ENCODE peak calls at places on chromosomes 5 and 9, in five cellular contexts. V is lower leg skin, R is fibroblast of mammary gland, X is A673, S is bronchial epithelial cell. K is an unnamed sample.

GRCh38 chr5:83931969-83932368 is 211.3 kb upstream of the HAPLN1 start:
- DNase-seq in V (no peak), R (no peak), X (no peak), S (no peak), K (no peak)

GRCh38 chr9:22354699-22355384 is 91.8 kb upstream of the DMRTA1 start:
- DNase-seq in V (no peak), R (no peak), X (no peak), S (peak; percentile 11), K (no peak)

GRCh38 chr5:133453825-133454224 is 158.5 kb downstream of the FSTL4 start:
- DNase-seq in V (no peak), R (no peak), X (no peak), S (no peak), K (no peak)

GRCh38 chr5:169223595-169223953 is 77.4 kb downstream of the SLIT3 start:
- DNase-seq in V (no peak), R (peak; percentile 63), X (no peak), S (no peak), K (no peak)

GRCh38 chr9:129904734-129905133 is 69.5 kb downstream of the USP20 start:
- DNase-seq in V (no peak), R (no peak), X (peak; percentile 72), S (no peak), K (no peak)

GRCh38 chr9:127223266-127223665 is 41.3 kb upstream of the GARNL3 start:
- DNase-seq in V (no peak), R (no peak), X (no peak), S (no peak), K (no peak)

GRCh38 chr9:112631313-112631712 is 86.6 kb downstream of the INIP start:
- DNase-seq in V (no peak), R (no peak), X (no peak), S (no peak), K (no peak)

GRCh38 chr5:139410886-139411835 is 7.3 kb upstream of the SPATA24 start:
- DNase-seq in V (no peak), R (peak; percentile 76), X (no peak), S (no peak), K (no peak)

GRCh38 chr9:130542457-130543228 is 36.7 kb upstream of the FUBP3 start:
- DNase-seq in V (no peak), R (peak; percentile 66), X (no peak), S (peak; percentile 17), K (no peak)

GRCh38 chr5:80216096-80216495 is 39.8 kb downstream of the SERINC5 start:
- DNase-seq in V (no peak), R (no peak), X (no peak), S (no peak), K (no peak)

GRCh38 chr9:134413890-134414731 is 87.9 kb downstream of the RXRA start:
- DNase-seq in V (no peak), R (peak; percentile 80), X (no peak), S (peak; percentile 83), K (peak; percentile 47)

GRCh38 chr5:78841767-78842166 is 143.3 kb downstream of the ARSB start:
- DNase-seq in V (no peak), R (no peak), X (peak; percentile 35), S (no peak), K (no peak)

GRCh38 chr5:87541033-87541432 is 128.3 kb upstream of the CCNH start:
- DNase-seq in V (no peak), R (peak; percentile 89), X (peak; percentile 79), S (peak; percentile 55), K (peak; percentile 34)

GRCh38 chr5:150562832-150563231 is 54.9 kb downstream of the NDST1 start:
- DNase-seq in V (no peak), R (peak; percentile 74), X (peak; percentile 80), S (peak; percentile 57), K (no peak)

GRCh38 chr9:101601904-101602765 is 7.4 kb upstream of the PPP3R2 start:
- DNase-seq in V (no peak), R (peak; percentile 56), X (peak; percentile 77), S (peak; percentile 59), K (peak; percentile 42)

GRCh38 chr9:318646-319045 is 104.0 kb downstream of the DOCK8 start:
- DNase-seq in V (no peak), R (no peak), X (no peak), S (no peak), K (no peak)

GRCh38 chr5:27041372-27041771 is 3.0 kb upstream of the CDH9 start:
- DNase-seq in V (no peak), R (no peak), X (no peak), S (no peak), K (no peak)

GRCh38 chr5:178383919-178384814 is 151.6 kb upstream of the PHYKPL start:
- DNase-seq in V (no peak), R (no peak), X (no peak), S (no peak), K (no peak)

GRCh38 chr5:53406630-53407316 is 73.7 kb upstream of the FST start:
- DNase-seq in V (no peak), R (peak; percentile 91), X (no peak), S (peak; percentile 96), K (peak; percentile 76)

GRCh38 chr5:179209359-179210150 is 135.7 kb downstream of the ADAMTS2 start:
- DNase-seq in V (no peak), R (peak; percentile 82), X (no peak), S (no peak), K (no peak)

GRCh38 chr9:80699551-80699998 is 989.8 kb downstream of the TLE1 start:
- DNase-seq in V (no peak), R (peak; percentile 54), X (peak; percentile 94), S (peak; percentile 85), K (peak; percentile 98)

GRCh38 chr9:135741276-135742219 is 39.6 kb downstream of the KCNT1 start:
- DNase-seq in V (no peak), R (no peak), X (no peak), S (no peak), K (no peak)

GRCh38 chr5:134526483-134527155 is 1.1 kb downstream of the JADE2 start:
- DNase-seq in V (peak; percentile 81), R (peak; percentile 57), X (no peak), S (no peak), K (peak; percentile 82)

GRCh38 chr5:4191024-4191423 is 595.4 kb downstream of the IRX1 start:
- DNase-seq in V (no peak), R (no peak), X (peak; percentile 2), S (no peak), K (no peak)

GRCh38 chr5:60891667-60892066 is 47.6 kb upstream of the ELOVL7 start:
- DNase-seq in V (no peak), R (no peak), X (peak; percentile 31), S (no peak), K (no peak)

DNA sequence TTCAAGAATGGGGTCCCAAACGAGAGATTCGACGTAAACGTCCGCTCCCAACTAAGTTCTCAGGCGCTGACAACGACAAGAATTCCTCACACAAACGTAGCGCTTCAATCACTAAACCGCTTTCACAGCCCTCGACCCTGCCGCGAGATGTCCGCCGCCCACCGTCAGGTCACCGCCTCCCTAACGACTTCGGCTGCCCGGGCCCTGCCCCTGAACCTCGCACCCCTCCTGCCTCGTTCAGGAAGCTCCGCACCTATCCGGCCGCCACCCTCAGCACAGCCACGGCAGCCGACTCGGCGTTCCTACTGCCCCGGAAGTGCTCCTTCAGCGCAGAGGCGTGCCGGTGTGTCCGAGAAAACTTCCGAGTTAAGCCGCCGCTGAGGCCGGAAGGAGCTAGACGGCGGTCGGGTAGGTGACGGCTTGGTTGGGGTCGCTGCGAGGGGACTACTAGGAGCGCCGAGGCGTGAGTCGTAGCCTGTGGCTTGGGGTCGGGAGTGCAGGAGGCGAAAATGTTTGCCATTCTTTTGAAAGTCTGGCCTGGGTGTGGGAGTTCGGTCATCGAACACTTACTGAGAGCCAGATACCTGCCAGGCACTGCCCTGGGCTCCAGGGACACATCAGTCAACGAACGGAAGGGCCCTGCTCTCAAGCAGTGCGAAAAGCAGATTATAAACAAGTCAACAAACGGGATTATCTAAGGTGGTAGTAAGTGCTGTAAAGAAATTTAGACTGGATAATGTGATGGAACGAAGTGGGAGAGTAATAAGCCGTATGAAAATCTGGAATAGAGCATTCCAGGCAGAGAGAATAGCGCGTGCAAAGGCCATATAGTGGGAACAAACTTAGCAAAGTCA is at the start of the genes FAM114A2 and MFAP3:
- DNase-seq in V (peak; percentile 83), R (peak; percentile 80), X (peak; percentile 90), S (peak; percentile 81), K (peak; percentile 81)
- TF ChIP-seq CTCF in V (no peak), R (no peak), X (no peak), S (no peak), K (no peak)

GRCh38 chr9:121191235-121191634 is 10.4 kb downstream of the RAB14 start:
- DNase-seq in V (no peak), R (no peak), X (no peak), S (no peak), K (no peak)
- TF ChIP-seq CTCF in V (no peak), R (no peak), X (no peak), S (no peak), K (no peak)

GRCh38 chr5:174735498-174736350 is 11.3 kb downstream of the MSX2 start:
- DNase-seq in V (no peak), R (no peak), X (no peak), S (peak; percentile 4), K (peak; percentile 49)
- TF ChIP-seq CTCF in V (no peak), R (peak; percentile 28), X (peak; percentile 52), S (peak; percentile 53), K (peak; percentile 74)

GRCh38 chr9:86948153-86948929 is 1.0 kb upstream of the GAS1 start:
- DNase-seq in V (peak; percentile 80), R (peak; percentile 85), X (peak; percentile 94), S (peak; percentile 59), K (peak; percentile 76)
- TF ChIP-seq CTCF in V (no peak), R (peak; percentile 87), X (peak; percentile 84), S (peak; percentile 87), K (peak; percentile 88)

GRCh38 chr5:128350705-128351104 is 187.3 kb downstream of the FBN2 start:
- DNase-seq in V (no peak), R (no peak), X (no peak), S (no peak), K (no peak)
- TF ChIP-seq CTCF in V (no peak), R (no peak), X (no peak), S (no peak), K (no peak)

GRCh38 chr5:170631471-170632195 is 127.8 kb downstream of the KCNIP1 start:
- DNase-seq in V (no peak), R (no peak), X (no peak), S (no peak), K (no peak)
- TF ChIP-seq CTCF in V (no peak), R (peak; percentile 12), X (no peak), S (peak; percentile 0), K (no peak)

DNA sequence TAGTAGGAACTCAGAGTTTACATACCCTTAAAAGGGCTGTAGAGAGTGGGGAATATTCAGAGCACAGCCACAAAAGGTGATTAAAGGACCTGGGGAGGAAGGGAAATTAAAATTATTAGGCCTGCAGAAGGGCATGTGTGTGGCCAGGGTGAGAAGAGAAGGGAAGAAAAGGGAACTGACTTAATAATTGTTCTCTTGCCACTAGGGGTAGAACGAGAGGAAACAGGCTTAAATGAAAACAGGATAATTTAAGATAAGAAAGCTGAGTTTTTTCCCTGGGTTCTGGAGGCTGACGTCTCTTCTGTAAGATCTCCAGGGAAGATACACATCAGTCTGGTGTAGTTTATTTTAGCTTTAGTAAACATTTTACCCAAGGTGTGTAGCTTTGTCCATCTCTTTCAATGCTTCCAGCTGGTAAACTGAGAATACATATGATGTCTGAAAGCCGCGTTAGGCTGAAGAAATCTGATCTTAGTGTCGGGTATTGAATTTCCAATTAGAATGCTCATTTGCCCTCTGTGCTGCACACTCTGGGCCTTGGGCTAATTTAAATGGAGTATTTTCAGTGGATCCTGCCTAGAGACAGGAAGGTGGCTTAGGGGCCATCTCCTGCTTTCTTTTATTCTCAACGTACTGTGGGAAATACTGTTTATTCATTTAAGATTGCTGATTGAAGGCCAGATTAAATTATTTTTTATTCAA is 416.8 kb downstream of the TMEM38B start:
- DNase-seq in V (no peak), R (no peak), X (no peak), S (no peak), K (no peak)
- TF ChIP-seq CTCF in V (no peak), R (no peak), X (no peak), S (no peak), K (no peak)